ENCODE peak calls at places on chromosomes 2 and 18, in four cellular contexts. N is kidney tubule cell, K is NCI-H2171, H is AG20443. O is an unnamed sample.

GRCh38 chr2:155525194-155525593 is 807.3 kb downstream of the NR4A2 start:
- DNase-seq in N (no peak), K (peak), H (no peak), O (no peak)

GRCh38 chr18:24561369-24561768 is 100.9 kb downstream of the HRH4 start:
- DNase-seq in N (no peak), K (no peak), H (no peak), O (no peak)

GRCh38 chr18:3014501-3015202 is 1.7 kb upstream of the LPIN2 start:
- DNase-seq in N (no peak), K (no peak), H (no peak), O (no peak)

GRCh38 chr2:39737661-39738060 is 41.4 kb downstream of the THUMPD2 start:
- DNase-seq in N (peak), K (no peak), H (peak), O (no peak)

GRCh38 chr2:207142461-207142860 is 23.3 kb downstream of the KLF7 start:
- DNase-seq in N (no peak), K (no peak), H (no peak), O (peak)

GRCh38 chr2:39755466-39755865 is 23.6 kb downstream of the THUMPD2 start:
- DNase-seq in N (no peak), K (no peak), H (no peak), O (no peak)

GRCh38 chr18:75247041-75247551 is 36.5 kb downstream of the TSHZ1 start:
- DNase-seq in N (peak), K (no peak), H (peak), O (peak)

GRCh38 chr2:149860276-149860921 is 272.8 kb upstream of the MMADHC start:
- DNase-seq in N (no peak), K (no peak), H (peak), O (no peak)

GRCh38 chr2:152367547-152368250 is 32.7 kb downstream of the FMNL2 start:
- DNase-seq in N (peak), K (no peak), H (no peak), O (no peak)

GRCh38 chr18:48700222-48700845 is 161.5 kb downstream of the CTIF start:
- DNase-seq in N (peak), K (no peak), H (no peak), O (no peak)

GRCh38 chr2:151230627-151231026 is 31.0 kb downstream of the RBM43 start:
- DNase-seq in N (no peak), K (no peak), H (no peak), O (no peak)

GRCh38 chr18:68449292-68449691 is 265.6 kb downstream of the TMX3 start:
- DNase-seq in N (peak), K (no peak), H (peak), O (no peak)

GRCh38 chr18:73908323-73908722 is 239.3 kb downstream of the FBXO15 start:
- DNase-seq in N (peak), K (no peak), H (peak), O (peak)